ENCODE peak calls at places on chromosome 1, in eight cellular contexts. One of them, this sample, is unnamed.
A peak's percentile ranks its signal among the peaks of the same experiment; 100 is the strongest.

GRCh38 chr1:184299076-184299790 is 87.6 kb upstream of the C1orf21 start:
- DNase-seq in stomach: no peak
- DNase-seq in transverse colon: no peak
- DNase-seq in aorta: no peak
- DNase-seq in psoas muscle: no peak
- DNase-seq in IMR-90: peak; percentile 95
- DNase-seq in esophagus squamous epithelium: no peak
- DNase-seq in body of pancreas: no peak
- DNase-seq in this sample: no peak

GRCh38 chr1:229434641-229435051 is 752 bp upstream of the ACTA1 start:
- DNase-seq in body of pancreas: no peak
- DNase-seq in stomach: no peak
- DNase-seq in esophagus squamous epithelium: no peak
- DNase-seq in psoas muscle: peak; percentile 69
- DNase-seq in IMR-90: no peak
- DNase-seq in transverse colon: no peak
- DNase-seq in aorta: no peak
- DNase-seq in this sample: no peak

GRCh38 chr1:27141266-27142003 is 13.5 kb downstream of the SLC9A1 start:
- DNase-seq in aorta: no peak
- DNase-seq in IMR-90: no peak
- DNase-seq in esophagus squamous epithelium: no peak
- DNase-seq in body of pancreas: peak; percentile 59
- DNase-seq in transverse colon: peak; percentile 68
- DNase-seq in stomach: peak; percentile 97
- DNase-seq in psoas muscle: peak; percentile 82
- DNase-seq in this sample: no peak

GRCh38 chr1:109876617-109877319 is 33.9 kb upstream of the CSF1 start:
- DNase-seq in IMR-90: peak; percentile 38
- DNase-seq in body of pancreas: peak; percentile 30
- DNase-seq in transverse colon: no peak
- DNase-seq in stomach: no peak
- DNase-seq in psoas muscle: no peak
- DNase-seq in aorta: no peak
- DNase-seq in esophagus squamous epithelium: no peak
- DNase-seq in this sample: no peak

GRCh38 chr1:203628185-203628996 is 1.8 kb downstream of the ATP2B4 start:
- DNase-seq in esophagus squamous epithelium: no peak
- DNase-seq in body of pancreas: no peak
- DNase-seq in psoas muscle: peak; percentile 56
- DNase-seq in transverse colon: peak; percentile 47
- DNase-seq in stomach: no peak
- DNase-seq in aorta: peak; percentile 86
- DNase-seq in IMR-90: peak; percentile 56
- DNase-seq in this sample: peak; percentile 84

GRCh38 chr1:58734630-58735029 is 34.8 kb upstream of the MYSM1 start:
- DNase-seq in psoas muscle: no peak
- DNase-seq in transverse colon: no peak
- DNase-seq in esophagus squamous epithelium: no peak
- DNase-seq in IMR-90: no peak
- DNase-seq in aorta: no peak
- DNase-seq in stomach: no peak
- DNase-seq in body of pancreas: no peak
- DNase-seq in this sample: no peak

GRCh38 chr1:64098436-64098835 is 105.0 kb upstream of the UBE2U start:
- DNase-seq in IMR-90: no peak
- DNase-seq in body of pancreas: no peak
- DNase-seq in psoas muscle: no peak
- DNase-seq in esophagus squamous epithelium: no peak
- DNase-seq in aorta: no peak
- DNase-seq in stomach: no peak
- DNase-seq in transverse colon: no peak
- DNase-seq in this sample: no peak

GRCh38 chr1:230326971-230327891 is 98.9 kb downstream of the PGBD5 start:
- DNase-seq in psoas muscle: no peak
- DNase-seq in body of pancreas: no peak
- DNase-seq in esophagus squamous epithelium: no peak
- DNase-seq in IMR-90: no peak
- DNase-seq in transverse colon: no peak
- DNase-seq in stomach: no peak
- DNase-seq in aorta: peak; percentile 66
- DNase-seq in this sample: no peak

GRCh38 chr1:119046429-119047039 is 58.4 kb upstream of the TBX15 start:
- DNase-seq in transverse colon: no peak
- DNase-seq in esophagus squamous epithelium: no peak
- DNase-seq in IMR-90: peak; percentile 15
- DNase-seq in psoas muscle: no peak
- DNase-seq in stomach: no peak
- DNase-seq in body of pancreas: peak; percentile 12
- DNase-seq in aorta: no peak
- DNase-seq in this sample: no peak

GRCh38 chr1:109850827-109851226 is 59.8 kb upstream of the CSF1 start:
- DNase-seq in stomach: no peak
- DNase-seq in IMR-90: peak; percentile 60
- DNase-seq in transverse colon: no peak
- DNase-seq in aorta: no peak
- DNase-seq in body of pancreas: no peak
- DNase-seq in esophagus squamous epithelium: no peak
- DNase-seq in psoas muscle: no peak
- DNase-seq in this sample: no peak

GRCh38 chr1:76998582-76999189 is 131.4 kb downstream of the ST6GALNAC5 start:
- DNase-seq in stomach: no peak
- DNase-seq in psoas muscle: no peak
- DNase-seq in aorta: no peak
- DNase-seq in body of pancreas: no peak
- DNase-seq in transverse colon: no peak
- DNase-seq in esophagus squamous epithelium: no peak
- DNase-seq in IMR-90: peak; percentile 62
- DNase-seq in this sample: no peak

GRCh38 chr1:182614796-182615451 is 10.7 kb upstream of the RGS16 start:
- DNase-seq in body of pancreas: peak; percentile 72
- DNase-seq in stomach: peak; percentile 76
- DNase-seq in aorta: peak; percentile 96
- DNase-seq in psoas muscle: peak; percentile 86
- DNase-seq in IMR-90: peak; percentile 79
- DNase-seq in esophagus squamous epithelium: no peak
- DNase-seq in transverse colon: peak; percentile 72
- DNase-seq in this sample: peak; percentile 94

GRCh38 chr1:67735806-67736627 is 51.0 kb downstream of the GADD45A start:
- DNase-seq in esophagus squamous epithelium: peak; percentile 20
- DNase-seq in stomach: peak; percentile 72
- DNase-seq in body of pancreas: peak; percentile 70
- DNase-seq in psoas muscle: peak; percentile 74
- DNase-seq in aorta: peak; percentile 88
- DNase-seq in IMR-90: peak; percentile 96
- DNase-seq in transverse colon: peak; percentile 78
- DNase-seq in this sample: peak; percentile 85

GRCh38 chr1:234322979-234323378 is 50.3 kb upstream of the COA6 start:
- DNase-seq in aorta: no peak
- DNase-seq in psoas muscle: no peak
- DNase-seq in body of pancreas: peak; percentile 52
- DNase-seq in stomach: peak; percentile 61
- DNase-seq in transverse colon: peak; percentile 37
- DNase-seq in esophagus squamous epithelium: no peak
- DNase-seq in IMR-90: peak; percentile 17
- DNase-seq in this sample: no peak

GRCh38 chr1:161725888-161726630 is 4.7 kb downstream of the FCRLB start:
- DNase-seq in body of pancreas: peak; percentile 41
- DNase-seq in stomach: peak; percentile 48
- DNase-seq in aorta: peak; percentile 81
- DNase-seq in transverse colon: peak; percentile 40
- DNase-seq in IMR-90: peak; percentile 38
- DNase-seq in psoas muscle: peak; percentile 39
- DNase-seq in esophagus squamous epithelium: no peak
- DNase-seq in this sample: peak; percentile 77

GRCh38 chr1:194252189-194252588 is 1065.8 kb upstream of the B3GALT2 start:
- DNase-seq in body of pancreas: no peak
- DNase-seq in stomach: no peak
- DNase-seq in transverse colon: no peak
- DNase-seq in psoas muscle: no peak
- DNase-seq in esophagus squamous epithelium: no peak
- DNase-seq in aorta: no peak
- DNase-seq in IMR-90: peak; percentile 88
- DNase-seq in this sample: no peak

GRCh38 chr1:3133671-3134070 is 64.7 kb downstream of the PRDM16 start:
- DNase-seq in aorta: no peak
- DNase-seq in esophagus squamous epithelium: no peak
- DNase-seq in IMR-90: no peak
- DNase-seq in body of pancreas: peak; percentile 70
- DNase-seq in psoas muscle: no peak
- DNase-seq in stomach: peak; percentile 78
- DNase-seq in transverse colon: no peak
- DNase-seq in this sample: no peak

GRCh38 chr1:199157494-199157893 is 518.7 kb downstream of the PTPRC start:
- DNase-seq in psoas muscle: no peak
- DNase-seq in transverse colon: no peak
- DNase-seq in aorta: no peak
- DNase-seq in stomach: no peak
- DNase-seq in IMR-90: peak; percentile 35
- DNase-seq in body of pancreas: no peak
- DNase-seq in esophagus squamous epithelium: no peak
- DNase-seq in this sample: no peak

GRCh38 chr1:7407980-7408770 is 362.9 kb upstream of the VAMP3 start:
- DNase-seq in aorta: peak; percentile 55
- DNase-seq in esophagus squamous epithelium: no peak
- DNase-seq in IMR-90: no peak
- DNase-seq in body of pancreas: no peak
- DNase-seq in transverse colon: no peak
- DNase-seq in stomach: peak; percentile 19
- DNase-seq in psoas muscle: no peak
- DNase-seq in this sample: peak; percentile 57

GRCh38 chr1:245154429-245155185 is at the start of gene KIF26B:
- DNase-seq in psoas muscle: no peak
- DNase-seq in body of pancreas: no peak
- DNase-seq in stomach: no peak
- DNase-seq in transverse colon: no peak
- DNase-seq in esophagus squamous epithelium: no peak
- DNase-seq in IMR-90: peak; percentile 50
- DNase-seq in aorta: peak; percentile 80
- DNase-seq in this sample: no peak

GRCh38 chr1:211781260-211781659 is 49.3 kb downstream of the LPGAT1 start:
- DNase-seq in body of pancreas: no peak
- DNase-seq in transverse colon: no peak
- DNase-seq in aorta: no peak
- DNase-seq in esophagus squamous epithelium: no peak
- DNase-seq in IMR-90: no peak
- DNase-seq in psoas muscle: no peak
- DNase-seq in stomach: no peak
- DNase-seq in this sample: no peak

GRCh38 chr1:231590453-231591198 is 36.0 kb upstream of the DISC1 start:
- DNase-seq in psoas muscle: peak; percentile 36
- DNase-seq in aorta: no peak
- DNase-seq in stomach: peak; percentile 48
- DNase-seq in IMR-90: peak; percentile 83
- DNase-seq in body of pancreas: peak; percentile 66
- DNase-seq in transverse colon: peak; percentile 53
- DNase-seq in esophagus squamous epithelium: no peak
- DNase-seq in this sample: no peak

GRCh38 chr1:40394456-40395172 is 21.1 kb downstream of the SMAP2 start:
- DNase-seq in aorta: no peak
- DNase-seq in stomach: no peak
- DNase-seq in body of pancreas: no peak
- DNase-seq in psoas muscle: no peak
- DNase-seq in esophagus squamous epithelium: no peak
- DNase-seq in IMR-90: peak; percentile 78
- DNase-seq in transverse colon: no peak
- DNase-seq in this sample: no peak

GRCh38 chr1:75932304-75932703 is at the start of gene ASB17:
- DNase-seq in stomach: no peak
- DNase-seq in esophagus squamous epithelium: no peak
- DNase-seq in transverse colon: no peak
- DNase-seq in IMR-90: no peak
- DNase-seq in psoas muscle: no peak
- DNase-seq in body of pancreas: no peak
- DNase-seq in aorta: no peak
- DNase-seq in this sample: no peak
- H3K27ac ChIP-seq in stomach: no peak within 1 kb of the TSS
- H3K27ac ChIP-seq in esophagus squamous epithelium: no peak within 1 kb of the TSS
- H3K27ac ChIP-seq in transverse colon: no peak within 1 kb of the TSS
- H3K27ac ChIP-seq in IMR-90: no peak within 1 kb of the TSS
- H3K27ac ChIP-seq in psoas muscle: no peak within 1 kb of the TSS
- H3K27ac ChIP-seq in body of pancreas: no peak within 1 kb of the TSS
- H3K27ac ChIP-seq in aorta: no peak within 1 kb of the TSS
- H3K27ac ChIP-seq in this sample: no peak within 1 kb of the TSS

GRCh38 chr1:52919051-52919719 is 2.4 kb downstream of the ECHDC2 start:
- DNase-seq in aorta: no peak
- DNase-seq in body of pancreas: no peak
- DNase-seq in esophagus squamous epithelium: no peak
- DNase-seq in psoas muscle: no peak
- DNase-seq in IMR-90: no peak
- DNase-seq in stomach: no peak
- DNase-seq in transverse colon: no peak
- DNase-seq in this sample: no peak
- H3K27ac ChIP-seq in aorta: no peak overlapping the region
- H3K27ac ChIP-seq in body of pancreas: no peak overlapping the region
- H3K27ac ChIP-seq in esophagus squamous epithelium: peak overlapping the region; percentile 93
- H3K27ac ChIP-seq in psoas muscle: peak overlapping the region; percentile 39
- H3K27ac ChIP-seq in IMR-90: no peak overlapping the region
- H3K27ac ChIP-seq in stomach: peak overlapping the region; percentile 41
- H3K27ac ChIP-seq in transverse colon: no peak overlapping the region
- H3K27ac ChIP-seq in this sample: no peak overlapping the region

GRCh38 chr1:217133958-217134856 is 411.0 kb upstream of the ESRRG start:
- DNase-seq in esophagus squamous epithelium: no peak
- DNase-seq in stomach: no peak
- DNase-seq in aorta: no peak
- DNase-seq in IMR-90: peak; percentile 21
- DNase-seq in psoas muscle: no peak
- DNase-seq in body of pancreas: no peak
- DNase-seq in transverse colon: no peak
- DNase-seq in this sample: no peak
- H3K27ac ChIP-seq in esophagus squamous epithelium: no peak overlapping the region
- H3K27ac ChIP-seq in stomach: no peak overlapping the region
- H3K27ac ChIP-seq in aorta: no peak overlapping the region
- H3K27ac ChIP-seq in IMR-90: no peak overlapping the region
- H3K27ac ChIP-seq in psoas muscle: no peak overlapping the region
- H3K27ac ChIP-seq in body of pancreas: no peak overlapping the region
- H3K27ac ChIP-seq in transverse colon: no peak overlapping the region
- H3K27ac ChIP-seq in this sample: no peak overlapping the region

DNA sequence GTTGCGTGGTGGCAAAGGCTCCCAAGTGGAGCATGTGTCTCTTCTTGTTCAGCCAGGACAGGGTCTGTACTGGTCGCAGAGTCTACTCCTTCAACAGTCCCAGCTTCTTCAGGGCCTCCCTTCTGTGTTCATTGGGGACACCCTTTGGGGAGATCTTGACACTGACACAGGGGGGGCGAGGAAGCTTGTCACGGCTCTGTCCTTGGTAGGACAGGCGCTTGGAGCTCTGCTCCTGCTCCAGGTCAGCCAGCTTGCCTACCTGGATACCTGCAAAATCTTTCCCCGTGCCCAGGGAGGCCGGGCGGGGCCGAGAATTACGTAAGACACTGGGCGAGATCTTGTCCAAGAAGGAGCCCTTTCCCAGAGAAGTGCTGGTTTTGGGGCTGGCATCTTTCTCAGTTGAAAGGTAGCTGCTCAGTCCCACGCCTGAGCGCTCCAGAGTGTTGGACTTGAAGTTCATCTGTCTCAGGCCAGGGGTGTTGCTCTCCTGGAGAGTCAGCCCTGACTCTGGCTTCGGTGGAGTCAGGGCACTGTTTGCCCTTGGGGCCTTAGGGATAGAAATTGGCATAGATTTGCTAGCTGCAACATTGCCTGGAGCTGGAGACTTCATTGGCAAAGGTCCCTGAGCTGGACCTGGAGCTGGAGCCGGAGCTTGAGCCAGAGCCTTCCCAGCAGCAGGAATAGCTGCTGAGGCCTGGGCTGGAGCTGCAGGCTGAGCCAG is 10.5 kb downstream of the C1orf116 start:
- DNase-seq in transverse colon: no peak
- DNase-seq in psoas muscle: no peak
- DNase-seq in IMR-90: no peak
- DNase-seq in stomach: no peak
- DNase-seq in esophagus squamous epithelium: no peak
- DNase-seq in body of pancreas: no peak
- DNase-seq in aorta: no peak
- DNase-seq in this sample: no peak
- H3K27ac ChIP-seq in transverse colon: no peak overlapping the region
- H3K27ac ChIP-seq in psoas muscle: no peak overlapping the region
- H3K27ac ChIP-seq in IMR-90: no peak overlapping the region
- H3K27ac ChIP-seq in stomach: peak overlapping the region; percentile 91
- H3K27ac ChIP-seq in esophagus squamous epithelium: peak overlapping the region; percentile 97
- H3K27ac ChIP-seq in body of pancreas: no peak overlapping the region
- H3K27ac ChIP-seq in aorta: no peak overlapping the region
- H3K27ac ChIP-seq in this sample: no peak overlapping the region